ENCODE peak calls at places on chromosomes 6 and 20, in six cellular contexts. One of them, this sample, is unnamed.

GRCh38 chr20:20255104-20255503 is 112.8 kb upstream of the INSM1 start:
- DNase-seq in dermis blood vessel endothelial cell: no peak
- DNase-seq in HTR-8/SVneo: no peak
- DNase-seq in astrocyte of the spinal cord: no peak
- DNase-seq in foreskin fibroblast: no peak
- DNase-seq in right cardiac atrium: no peak
- DNase-seq in this sample: no peak

GRCh38 chr20:56268536-56268935 is 20.0 kb downstream of the MC3R start:
- DNase-seq in HTR-8/SVneo: no peak
- DNase-seq in right cardiac atrium: no peak
- DNase-seq in astrocyte of the spinal cord: no peak
- DNase-seq in dermis blood vessel endothelial cell: no peak
- DNase-seq in foreskin fibroblast: no peak
- DNase-seq in this sample: no peak

GRCh38 chr6:46284472-46284871 is 113.7 kb upstream of the ENPP5 start:
- DNase-seq in foreskin fibroblast: no peak
- DNase-seq in HTR-8/SVneo: no peak
- DNase-seq in dermis blood vessel endothelial cell: no peak
- DNase-seq in astrocyte of the spinal cord: no peak
- DNase-seq in right cardiac atrium: no peak
- DNase-seq in this sample: peak; percentile 7

GRCh38 chr6:27795697-27796494 is 116.3 kb downstream of the OR2B2 start:
- DNase-seq in right cardiac atrium: no peak
- DNase-seq in astrocyte of the spinal cord: peak; percentile 95
- DNase-seq in dermis blood vessel endothelial cell: peak; percentile 94
- DNase-seq in HTR-8/SVneo: peak; percentile 51
- DNase-seq in foreskin fibroblast: peak; percentile 90
- DNase-seq in this sample: peak; percentile 93

GRCh38 chr20:61373956-61374545 is 122.0 kb downstream of the CDH4 start:
- DNase-seq in dermis blood vessel endothelial cell: no peak
- DNase-seq in foreskin fibroblast: no peak
- DNase-seq in astrocyte of the spinal cord: no peak
- DNase-seq in right cardiac atrium: no peak
- DNase-seq in HTR-8/SVneo: no peak
- DNase-seq in this sample: no peak

GRCh38 chr6:158828807-158829206 is 9.6 kb upstream of the EZR start:
- DNase-seq in HTR-8/SVneo: no peak
- DNase-seq in foreskin fibroblast: no peak
- DNase-seq in dermis blood vessel endothelial cell: no peak
- DNase-seq in astrocyte of the spinal cord: no peak
- DNase-seq in right cardiac atrium: no peak
- DNase-seq in this sample: no peak

GRCh38 chr20:38601216-38602184 is at the start of gene ARHGAP40:
- DNase-seq in HTR-8/SVneo: no peak
- DNase-seq in foreskin fibroblast: peak; percentile 30
- DNase-seq in astrocyte of the spinal cord: no peak
- DNase-seq in right cardiac atrium: no peak
- DNase-seq in dermis blood vessel endothelial cell: peak; percentile 45
- DNase-seq in this sample: peak; percentile 49

GRCh38 chr6:55512904-55513303 is 66.1 kb downstream of the HMGCLL1 start:
- DNase-seq in right cardiac atrium: no peak
- DNase-seq in dermis blood vessel endothelial cell: no peak
- DNase-seq in HTR-8/SVneo: no peak
- DNase-seq in foreskin fibroblast: no peak
- DNase-seq in astrocyte of the spinal cord: no peak
- DNase-seq in this sample: no peak

GRCh38 chr20:32433311-32434021 is 75.3 kb downstream of the ASXL1 start:
- DNase-seq in foreskin fibroblast: no peak
- DNase-seq in astrocyte of the spinal cord: no peak
- DNase-seq in HTR-8/SVneo: no peak
- DNase-seq in right cardiac atrium: peak; percentile 55
- DNase-seq in dermis blood vessel endothelial cell: peak; percentile 92
- DNase-seq in this sample: no peak

GRCh38 chr6:6277418-6277817 is 43.0 kb downstream of the F13A1 start:
- DNase-seq in right cardiac atrium: no peak
- DNase-seq in dermis blood vessel endothelial cell: no peak
- DNase-seq in astrocyte of the spinal cord: peak; percentile 7
- DNase-seq in foreskin fibroblast: peak; percentile 19
- DNase-seq in HTR-8/SVneo: no peak
- DNase-seq in this sample: peak; percentile 26

GRCh38 chr20:2559641-2560040 is 23.3 kb downstream of the TMC2 start:
- DNase-seq in right cardiac atrium: no peak
- DNase-seq in astrocyte of the spinal cord: no peak
- DNase-seq in HTR-8/SVneo: no peak
- DNase-seq in foreskin fibroblast: no peak
- DNase-seq in dermis blood vessel endothelial cell: peak; percentile 41
- DNase-seq in this sample: peak; percentile 3

GRCh38 chr6:4413073-4413472 is 277.7 kb upstream of the ECI2 start:
- DNase-seq in dermis blood vessel endothelial cell: no peak
- DNase-seq in foreskin fibroblast: peak; percentile 47
- DNase-seq in HTR-8/SVneo: no peak
- DNase-seq in astrocyte of the spinal cord: peak; percentile 37
- DNase-seq in right cardiac atrium: no peak
- DNase-seq in this sample: peak; percentile 31

GRCh38 chr6:56385981-56386593 is 138.7 kb upstream of the COL21A1 start:
- DNase-seq in right cardiac atrium: no peak
- DNase-seq in foreskin fibroblast: no peak
- DNase-seq in dermis blood vessel endothelial cell: no peak
- DNase-seq in HTR-8/SVneo: no peak
- DNase-seq in astrocyte of the spinal cord: no peak
- DNase-seq in this sample: no peak

GRCh38 chr20:45506927-45507820 is 8.2 kb downstream of the SPINT3 start:
- DNase-seq in foreskin fibroblast: no peak
- DNase-seq in HTR-8/SVneo: no peak
- DNase-seq in dermis blood vessel endothelial cell: no peak
- DNase-seq in astrocyte of the spinal cord: no peak
- DNase-seq in right cardiac atrium: no peak
- DNase-seq in this sample: no peak

GRCh38 chr6:46053034-46053933 is 37.6 kb upstream of the CLIC5 start:
- DNase-seq in foreskin fibroblast: no peak
- DNase-seq in dermis blood vessel endothelial cell: peak; percentile 13
- DNase-seq in right cardiac atrium: no peak
- DNase-seq in HTR-8/SVneo: no peak
- DNase-seq in astrocyte of the spinal cord: no peak
- DNase-seq in this sample: no peak

GRCh38 chr20:36856196-36856595 is 19.7 kb upstream of the TLDC2 start:
- DNase-seq in astrocyte of the spinal cord: no peak
- DNase-seq in HTR-8/SVneo: peak; percentile 91
- DNase-seq in right cardiac atrium: no peak
- DNase-seq in dermis blood vessel endothelial cell: peak; percentile 33
- DNase-seq in foreskin fibroblast: peak; percentile 72
- DNase-seq in this sample: peak; percentile 55

GRCh38 chr20:50009521-50010454 is 27.0 kb downstream of the SNAI1 start:
- DNase-seq in foreskin fibroblast: no peak
- DNase-seq in astrocyte of the spinal cord: no peak
- DNase-seq in right cardiac atrium: no peak
- DNase-seq in dermis blood vessel endothelial cell: no peak
- DNase-seq in HTR-8/SVneo: no peak
- DNase-seq in this sample: peak; percentile 37

GRCh38 chr20:4066551-4066950 is 51.2 kb upstream of the RNF24 start:
- DNase-seq in astrocyte of the spinal cord: no peak
- DNase-seq in HTR-8/SVneo: no peak
- DNase-seq in right cardiac atrium: no peak
- DNase-seq in dermis blood vessel endothelial cell: no peak
- DNase-seq in foreskin fibroblast: no peak
- DNase-seq in this sample: no peak

GRCh38 chr6:20936949-20937348 is 402.7 kb downstream of the CDKAL1 start:
- DNase-seq in right cardiac atrium: no peak
- DNase-seq in dermis blood vessel endothelial cell: no peak
- DNase-seq in HTR-8/SVneo: no peak
- DNase-seq in astrocyte of the spinal cord: no peak
- DNase-seq in foreskin fibroblast: no peak
- DNase-seq in this sample: no peak

GRCh38 chr6:141594874-141595273 is 537.9 kb upstream of the GJE1 start:
- DNase-seq in foreskin fibroblast: peak; percentile 24
- DNase-seq in astrocyte of the spinal cord: no peak
- DNase-seq in right cardiac atrium: no peak
- DNase-seq in HTR-8/SVneo: no peak
- DNase-seq in dermis blood vessel endothelial cell: peak; percentile 4
- DNase-seq in this sample: no peak

GRCh38 chr6:25233226-25233625 is 45.9 kb upstream of the CARMIL1 start:
- DNase-seq in foreskin fibroblast: peak; percentile 79
- DNase-seq in astrocyte of the spinal cord: no peak
- DNase-seq in dermis blood vessel endothelial cell: no peak
- DNase-seq in right cardiac atrium: no peak
- DNase-seq in HTR-8/SVneo: no peak
- DNase-seq in this sample: no peak

GRCh38 chr6:142355481-142356174 is 53.8 kb downstream of the ADGRG6 start:
- DNase-seq in HTR-8/SVneo: no peak
- DNase-seq in astrocyte of the spinal cord: no peak
- DNase-seq in dermis blood vessel endothelial cell: no peak
- DNase-seq in right cardiac atrium: no peak
- DNase-seq in foreskin fibroblast: no peak
- DNase-seq in this sample: no peak

GRCh38 chr20:63126876-63127699 is 88.8 kb downstream of the YTHDF1 start:
- DNase-seq in dermis blood vessel endothelial cell: no peak
- DNase-seq in foreskin fibroblast: no peak
- DNase-seq in astrocyte of the spinal cord: no peak
- DNase-seq in right cardiac atrium: peak; percentile 19
- DNase-seq in HTR-8/SVneo: no peak
- DNase-seq in this sample: no peak

GRCh38 chr20:41574802-41575389 is 43.3 kb downstream of the CHD6 start:
- DNase-seq in HTR-8/SVneo: no peak
- DNase-seq in right cardiac atrium: no peak
- DNase-seq in astrocyte of the spinal cord: no peak
- DNase-seq in dermis blood vessel endothelial cell: no peak
- DNase-seq in foreskin fibroblast: no peak
- DNase-seq in this sample: no peak

GRCh38 chr20:6008254-6008653 is 45.6 kb downstream of the LRRN4 start:
- DNase-seq in astrocyte of the spinal cord: peak; percentile 88
- DNase-seq in HTR-8/SVneo: peak; percentile 11
- DNase-seq in right cardiac atrium: no peak
- DNase-seq in foreskin fibroblast: peak; percentile 95
- DNase-seq in dermis blood vessel endothelial cell: peak; percentile 84
- DNase-seq in this sample: peak; percentile 89

GRCh38 chr6:30730611-30731435 is 10.7 kb downstream of the TUBB start:
- DNase-seq in dermis blood vessel endothelial cell: peak; percentile 91
- DNase-seq in astrocyte of the spinal cord: no peak
- DNase-seq in foreskin fibroblast: peak; percentile 69
- DNase-seq in HTR-8/SVneo: no peak
- DNase-seq in right cardiac atrium: peak; percentile 89
- DNase-seq in this sample: peak; percentile 88

GRCh38 chr6:90369024-90369519 is 72.4 kb upstream of the BACH2 start:
- DNase-seq in astrocyte of the spinal cord: peak; percentile 100
- DNase-seq in dermis blood vessel endothelial cell: peak; percentile 99
- DNase-seq in HTR-8/SVneo: peak; percentile 78
- DNase-seq in right cardiac atrium: peak; percentile 53
- DNase-seq in foreskin fibroblast: peak; percentile 99
- DNase-seq in this sample: peak; percentile 99

This sample was measured in astrocyte of the hippocampus.